ENCODE peak calls at places on chromosome 15, in five cellular contexts. V is tibial artery, R is GM06990, G is GM23338, P is AG04450. M is an unnamed sample.

GRCh38 chr15:75669191-75669878 is 21.6 kb downstream of the SNX33 start:
- DNase-seq in V (no peak), R (no peak), G (no peak), P (no peak), M (no peak)

GRCh38 chr15:31318429-31318828 is 8.2 kb upstream of the KLF13 start:
- DNase-seq in V (no peak), R (no peak), G (no peak), P (no peak), M (no peak)

GRCh38 chr15:78629716-78630065 is 8.9 kb upstream of the CHRNA3 start:
- DNase-seq in V (peak; percentile 46), R (no peak), G (no peak), P (no peak), M (no peak)

GRCh38 chr15:25710184-25710583 is 152.9 kb downstream of the ATP10A start:
- DNase-seq in V (peak; percentile 73), R (no peak), G (peak; percentile 82), P (no peak), M (peak; percentile 31)

GRCh38 chr15:99185731-99186130 is 63.6 kb downstream of the TTC23 start:
- DNase-seq in V (no peak), R (no peak), G (no peak), P (no peak), M (no peak)

GRCh38 chr15:55715355-55716076 is 27.4 kb downstream of the PRTG start:
- DNase-seq in V (no peak), R (no peak), G (peak; percentile 74), P (no peak), M (no peak)

GRCh38 chr15:25838191-25838870 is 24.8 kb downstream of the ATP10A start:
- DNase-seq in V (no peak), R (no peak), G (no peak), P (no peak), M (no peak)

GRCh38 chr15:90138071-90138833 is 36.0 kb upstream of the IDH2 start:
- DNase-seq in V (no peak), R (no peak), G (no peak), P (no peak), M (no peak)

GRCh38 chr15:66234798-66235197 is 18.8 kb downstream of the MEGF11 start:
- DNase-seq in V (no peak), R (no peak), G (no peak), P (no peak), M (no peak)
- H3K4me3 ChIP-seq in V (no peak overlapping the region), R (no peak overlapping the region), G (no peak overlapping the region), P (no peak overlapping the region), M (no peak overlapping the region)

DNA sequence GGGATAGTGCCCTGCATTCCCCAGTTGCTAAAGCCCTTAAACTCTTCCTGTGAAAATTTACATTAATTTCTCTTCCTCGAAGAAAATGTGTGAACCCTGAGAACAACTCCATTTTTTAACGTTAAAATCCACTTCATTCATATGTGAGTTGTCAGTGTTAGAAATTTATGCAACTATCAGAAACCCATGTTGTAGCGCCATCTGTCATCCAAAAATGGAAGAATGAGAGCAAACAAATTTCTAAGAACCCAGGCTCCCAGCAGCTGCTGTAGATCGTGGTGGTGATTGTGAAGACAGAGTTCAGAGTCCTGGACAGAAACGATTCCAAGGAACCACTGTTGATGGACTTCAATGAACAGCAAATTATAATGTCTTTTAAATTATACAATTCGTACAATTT is 179.7 kb upstream of the NDN start:
- DNase-seq in V (no peak), R (no peak), G (peak; percentile 47), P (no peak), M (peak; percentile 6)
- TF ChIP-seq CTCF in V (no peak), R (no peak), G (peak; percentile 55), P (peak; percentile 36), M (peak; percentile 24)

GRCh38 chr15:48781481-48782081 is 29.3 kb downstream of the CEP152 start:
- DNase-seq in V (no peak), R (no peak), G (no peak), P (no peak), M (no peak)
- H3K4me3 ChIP-seq in V (no peak overlapping the region), R (no peak overlapping the region), G (no peak overlapping the region), P (no peak overlapping the region), M (no peak overlapping the region)

GRCh38 chr15:80204231-80204630 is 47.8 kb downstream of the CTXND1 start:
- DNase-seq in V (no peak), R (no peak), G (no peak), P (no peak), M (no peak)

GRCh38 chr15:80201256-80202015 is 48.6 kb downstream of the FAH start:
- DNase-seq in V (no peak), R (no peak), G (no peak), P (no peak), M (no peak)

GRCh38 chr15:80202641-80203360 is 49.2 kb downstream of the CTXND1 start:
- DNase-seq in V (no peak), R (no peak), G (no peak), P (no peak), M (no peak)

GRCh38 chr15:80202016-80202315 is 49.2 kb downstream of the FAH start:
- DNase-seq in V (no peak), R (no peak), G (no peak), P (no peak), M (no peak)

DNA sequence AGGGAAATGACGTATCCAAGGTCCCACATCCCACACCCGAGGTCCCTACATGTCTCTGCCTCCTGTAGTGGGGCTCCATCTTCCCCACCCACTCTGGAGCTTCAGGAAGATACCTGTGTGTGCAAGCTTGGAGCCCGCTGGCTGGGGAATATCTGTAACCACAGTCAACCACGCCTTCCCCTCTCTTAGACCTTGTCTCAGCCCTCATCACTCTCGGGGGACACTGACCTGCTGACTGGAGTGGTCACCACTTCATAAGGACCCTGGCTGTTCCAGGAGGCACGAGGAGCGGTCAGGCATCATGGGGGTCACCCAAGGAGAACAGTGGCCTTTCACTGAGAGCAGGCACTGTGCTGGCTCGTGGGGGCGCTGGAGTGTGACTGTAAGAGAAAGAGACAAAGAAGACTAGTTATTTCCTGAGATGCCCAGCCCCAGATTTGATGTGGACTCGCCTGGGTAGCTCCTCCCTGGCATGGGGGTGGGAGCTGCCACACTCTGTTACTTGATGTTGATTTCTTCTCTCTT is 48.6 kb downstream of the CTXND1 start:
- DNase-seq in V (no peak), R (no peak), G (peak; percentile 48), P (no peak), M (no peak)
- TF ChIP-seq CTCF in V (no peak), R (no peak), G (peak; percentile 58), P (no peak), M (no peak)

GRCh38 chr15:53213336-53213735 is 423.2 kb upstream of the ONECUT1 start:
- DNase-seq in V (no peak), R (no peak), G (no peak), P (no peak), M (no peak)

GRCh38 chr15:53212785-53213184 is 422.6 kb upstream of the ONECUT1 start:
- DNase-seq in V (no peak), R (no peak), G (no peak), P (no peak), M (no peak)

GRCh38 chr15:53208759-53209158 is 418.6 kb upstream of the ONECUT1 start:
- DNase-seq in V (no peak), R (no peak), G (no peak), P (no peak), M (no peak)

GRCh38 chr15:53209396-53210042 is 419.4 kb upstream of the ONECUT1 start:
- DNase-seq in V (no peak), R (no peak), G (no peak), P (no peak), M (no peak)

DNA sequence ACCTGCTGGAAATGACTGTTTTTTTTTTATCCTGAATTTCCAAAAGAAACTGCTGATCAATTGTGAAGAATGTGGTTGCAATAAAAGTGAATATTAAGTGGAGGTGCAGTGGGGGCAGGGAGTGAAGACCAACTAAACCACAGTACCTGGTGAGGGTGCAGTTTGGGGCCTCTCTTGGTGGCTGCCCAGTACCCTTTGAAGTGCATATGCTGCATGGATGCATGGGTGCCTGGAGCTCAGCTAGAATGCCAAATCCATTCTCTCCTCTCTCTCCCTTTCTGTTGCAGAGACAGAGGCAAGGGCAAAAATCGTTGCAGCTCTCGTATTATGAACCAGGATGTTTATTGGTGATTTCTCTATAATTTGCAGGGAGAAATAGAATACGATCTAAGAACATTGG is 420.5 kb upstream of the ONECUT1 start:
- DNase-seq in V (no peak), R (no peak), G (no peak), P (no peak), M (no peak)
- H3K4me3 ChIP-seq in V (no peak overlapping the region), R (no peak overlapping the region), G (no peak overlapping the region), P (no peak overlapping the region), M (no peak overlapping the region)

DNA sequence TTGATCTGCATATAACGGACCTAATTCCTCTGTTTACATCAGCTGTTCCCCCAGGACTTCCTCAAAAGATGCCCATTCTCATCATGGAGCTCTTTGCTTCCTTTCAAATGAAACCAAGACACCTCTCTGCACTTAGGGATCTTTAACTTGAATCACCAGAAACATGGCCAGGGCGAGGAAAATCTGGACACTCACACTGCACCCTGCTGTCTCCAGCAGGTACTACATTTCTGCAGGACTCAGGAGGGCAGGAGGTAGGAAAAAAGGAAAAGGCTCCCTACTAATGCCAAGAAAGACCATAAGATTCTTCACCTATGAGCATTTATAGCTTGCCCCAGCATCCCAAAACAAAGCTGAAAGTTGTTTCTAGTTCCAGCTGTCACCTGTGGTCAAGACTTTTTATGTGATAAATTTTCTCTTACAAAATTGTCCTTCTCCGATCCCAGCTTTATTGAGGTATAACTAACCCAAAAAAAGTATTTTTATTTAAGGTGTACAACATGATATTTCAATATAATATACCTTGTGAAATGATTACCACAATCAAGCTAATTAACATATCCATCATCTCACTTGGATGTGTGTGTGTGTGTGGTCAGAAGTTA is 87.3 kb upstream of the C15orf61 start:
- DNase-seq in V (no peak), R (no peak), G (peak; percentile 74), P (peak; percentile 16), M (peak; percentile 69)
- TF ChIP-seq CTCF in V (peak; percentile 73), R (peak; percentile 80), G (peak; percentile 84), P (peak; percentile 90), M (peak; percentile 90)

GRCh38 chr15:52463638-52464037 is 65.0 kb downstream of the MYO5A start:
- DNase-seq in V (no peak), R (no peak), G (no peak), P (no peak), M (peak; percentile 46)

GRCh38 chr15:52462806-52463360 is 65.8 kb downstream of the MYO5A start:
- DNase-seq in V (no peak), R (peak; percentile 36), G (no peak), P (no peak), M (no peak)

GRCh38 chr15:52466134-52466701 is 62.5 kb downstream of the MYO5A start:
- DNase-seq in V (peak; percentile 76), R (peak; percentile 86), G (peak; percentile 77), P (no peak), M (no peak)

GRCh38 chr15:52464040-52464439 is 64.6 kb downstream of the MYO5A start:
- DNase-seq in V (no peak), R (no peak), G (no peak), P (no peak), M (no peak)

GRCh38 chr15:52464478-52464877 is 64.2 kb downstream of the MYO5A start:
- DNase-seq in V (no peak), R (peak; percentile 54), G (no peak), P (no peak), M (peak; percentile 33)
- H3K4me3 ChIP-seq in V (no peak overlapping the region), R (peak overlapping the region; percentile 7), G (no peak overlapping the region), P (no peak overlapping the region), M (no peak overlapping the region)

M was measured in fibroblast of mammary gland.